ENCODE peak calls at places on chromosomes 13 and 19, in nine cellular contexts. N, T, F, Q, Z, P, D, R and J are unnamed samples.

GRCh38 chr13:64339373-64340063 is 2890.6 kb downstream of the PCDH9 start:
- DNase-seq in D (no peak), Z (no peak), N (no peak), R (no peak), Q (no peak), P (no peak), T (no peak), F (no peak), J (no peak)

GRCh38 chr19:29645911-29646310 is 19.4 kb upstream of the PLEKHF1 start:
- DNase-seq in R (no peak), Z (no peak), T (no peak), Q (peak), D (no peak), F (no peak), N (peak), P (peak), J (peak)

GRCh38 chr13:75373988-75374387 is 108.0 kb downstream of the TBC1D4 start:
- DNase-seq in T (no peak), D (no peak), Z (no peak), R (no peak), F (no peak), P (no peak), Q (no peak), N (no peak), J (no peak)

GRCh38 chr19:29662604-29663404 is 2.5 kb upstream of the PLEKHF1 start:
- DNase-seq in P (peak), Z (peak), F (no peak), R (peak), T (peak), N (peak), D (no peak), Q (peak), J (peak)

GRCh38 chr19:28727133-28727834 is 485.7 kb downstream of the UQCRFS1 start:
- DNase-seq in N (no peak), P (no peak), F (no peak), Z (no peak), D (no peak), T (no peak), R (no peak), Q (peak), J (no peak)

GRCh38 chr13:87671031-87671823 is at the start of gene SLITRK5:
- DNase-seq in Z (peak), T (peak), F (peak), D (no peak), R (peak), Q (peak), N (peak), P (peak), J (peak)

GRCh38 chr19:53959176-53959757 is 3.5 kb upstream of the CACNG8 start:
- DNase-seq in D (no peak), P (no peak), R (no peak), N (no peak), T (no peak), F (no peak), Z (no peak), Q (peak), J (no peak)

GRCh38 chr19:7294571-7295212 is 478 bp upstream of the INSR start:
- DNase-seq in P (peak), R (peak), D (no peak), Z (peak), N (peak), F (peak), T (peak), Q (peak), J (peak)

GRCh38 chr13:111323549-111323948 is 3.1 kb downstream of the TEX29 start:
- DNase-seq in Z (no peak), R (no peak), Q (no peak), D (no peak), N (no peak), T (no peak), P (no peak), F (no peak), J (no peak)

GRCh38 chr13:72565893-72566292 is 161.5 kb downstream of the MZT1 start:
- DNase-seq in D (no peak), P (peak), Z (no peak), F (no peak), R (no peak), Q (no peak), N (no peak), T (no peak), J (no peak)

GRCh38 chr19:46115396-46116109 is 8.9 kb downstream of the IGFL3 start:
- DNase-seq in T (no peak), P (peak), F (peak), N (no peak), R (no peak), Z (no peak), Q (no peak), D (no peak), J (no peak)

GRCh38 chr19:1086618-1087017 is 8.6 kb downstream of the POLR2E start:
- DNase-seq in P (no peak), Q (no peak), Z (no peak), F (no peak), D (no peak), T (no peak), N (no peak), R (no peak), J (no peak)

GRCh38 chr19:12133069-12133468 is 7.1 kb downstream of the ZNF20 start:
- DNase-seq in Q (no peak), Z (no peak), N (no peak), D (no peak), F (no peak), T (no peak), P (no peak), R (no peak), J (no peak)

GRCh38 chr13:32113564-32113963 is 82.0 kb downstream of the FRY start:
- DNase-seq in F (no peak), D (no peak), R (no peak), N (no peak), P (no peak), Q (no peak), T (no peak), Z (no peak), J (no peak)

GRCh38 chr19:35704218-35704617 is at the start of gene ZBTB32:
- DNase-seq in Z (peak), P (peak), N (no peak), Q (no peak), R (no peak), D (no peak), F (no peak), T (no peak), J (no peak)

GRCh38 chr13:23578411-23579071 is 8.3 kb downstream of the TNFRSF19 start:
- DNase-seq in Z (peak), R (no peak), P (peak), D (no peak), F (peak), Q (peak), T (peak), N (peak), J (peak)

GRCh38 chr13:20923272-20923671 is 20.7 kb upstream of the XPO4 start:
- DNase-seq in P (no peak), N (no peak), Z (no peak), Q (no peak), D (no peak), R (no peak), F (no peak), T (no peak), J (peak)

GRCh38 chr13:46949211-46949610 is 52.4 kb upstream of the HTR2A start:
- DNase-seq in R (no peak), N (no peak), Q (no peak), D (no peak), Z (no peak), P (no peak), F (no peak), T (no peak), J (no peak)

GRCh38 chr13:46951516-46951915 is 54.7 kb upstream of the HTR2A start:
- DNase-seq in N (no peak), R (no peak), D (no peak), T (no peak), Q (no peak), P (no peak), Z (no peak), F (no peak), J (no peak)

GRCh38 chr13:46953331-46953730 is 56.5 kb upstream of the HTR2A start:
- DNase-seq in N (no peak), F (no peak), R (no peak), D (no peak), Z (no peak), T (no peak), P (no peak), Q (no peak), J (no peak)

GRCh38 chr13:46947425-46948191 is 50.8 kb upstream of the HTR2A start:
- DNase-seq in D (no peak), Z (no peak), T (no peak), F (no peak), Q (no peak), R (no peak), N (no peak), P (no peak), J (no peak)

GRCh38 chr13:46948338-46948737 is 51.5 kb upstream of the HTR2A start:
- DNase-seq in D (no peak), N (no peak), T (no peak), R (no peak), F (no peak), P (no peak), Q (no peak), Z (no peak), J (no peak)
- H3K27ac ChIP-seq in D (no peak), N (no peak), T (no peak), R (no peak), F (no peak), P (no peak), Q (no peak), Z (no peak), J (no peak)

DNA sequence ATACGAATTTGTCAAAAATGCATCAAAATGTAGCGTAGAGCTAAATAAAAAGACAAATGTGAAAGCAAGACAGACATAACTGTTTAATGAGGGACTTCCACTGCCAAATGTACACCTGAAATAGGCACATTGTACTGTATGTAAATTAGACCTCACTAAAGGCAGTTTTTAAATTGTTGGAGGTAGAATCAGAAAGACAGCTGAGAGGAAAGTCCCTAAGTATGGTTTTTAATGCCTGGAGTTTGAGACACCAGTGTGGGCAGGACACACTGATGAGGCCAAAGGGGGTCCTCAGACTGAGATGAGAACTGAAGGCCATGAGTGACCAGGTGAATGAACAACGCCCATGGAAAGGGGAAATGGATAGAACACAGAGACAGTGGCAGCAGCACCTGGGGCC is 22.9 kb downstream of the MED26 start:
- DNase-seq in Q (no peak), F (no peak), N (no peak), Z (no peak), P (no peak), D (no peak), T (no peak), R (no peak), J (no peak)
- H3K27ac ChIP-seq in Q (no peak), F (no peak), N (no peak), Z (no peak), P (no peak), D (no peak), T (no peak), R (no peak), J (peak)

GRCh38 chr19:38900220-38900629 is 456 bp downstream of the NFKBIB start:
- DNase-seq in T (no peak), Z (no peak), D (no peak), Q (no peak), N (no peak), F (peak), P (no peak), R (peak), J (no peak)
- H3K27ac ChIP-seq in T (peak), Z (peak), D (peak), Q (peak), N (peak), F (peak), P (peak), R (peak), J (peak)

DNA sequence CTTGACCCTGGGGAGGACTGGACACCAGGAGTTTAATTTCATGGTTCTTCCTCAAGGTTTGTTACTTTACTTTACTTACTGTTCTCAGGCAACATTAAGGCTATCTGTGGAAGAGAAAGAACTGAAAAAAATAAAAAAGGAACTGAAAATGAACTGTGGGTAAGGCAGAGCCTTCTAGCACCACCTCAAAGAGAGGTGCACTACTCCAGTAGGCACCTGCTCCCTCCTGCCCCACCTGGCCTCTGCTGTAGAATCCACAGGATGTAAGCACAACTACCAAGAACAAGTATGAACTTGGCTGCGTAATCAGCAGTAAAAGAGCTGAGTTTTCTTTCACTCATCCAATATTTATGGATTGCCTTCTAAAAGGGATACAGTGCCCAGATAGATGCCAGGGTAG is 12.2 kb downstream of the ZNF112 start:
- DNase-seq in Z (no peak), F (no peak), N (no peak), Q (no peak), T (no peak), D (no peak), R (no peak), P (no peak), J (no peak)
- H3K27ac ChIP-seq in Z (no peak), F (no peak), N (no peak), Q (no peak), T (no peak), D (no peak), R (no peak), P (no peak), J (no peak)

DNA sequence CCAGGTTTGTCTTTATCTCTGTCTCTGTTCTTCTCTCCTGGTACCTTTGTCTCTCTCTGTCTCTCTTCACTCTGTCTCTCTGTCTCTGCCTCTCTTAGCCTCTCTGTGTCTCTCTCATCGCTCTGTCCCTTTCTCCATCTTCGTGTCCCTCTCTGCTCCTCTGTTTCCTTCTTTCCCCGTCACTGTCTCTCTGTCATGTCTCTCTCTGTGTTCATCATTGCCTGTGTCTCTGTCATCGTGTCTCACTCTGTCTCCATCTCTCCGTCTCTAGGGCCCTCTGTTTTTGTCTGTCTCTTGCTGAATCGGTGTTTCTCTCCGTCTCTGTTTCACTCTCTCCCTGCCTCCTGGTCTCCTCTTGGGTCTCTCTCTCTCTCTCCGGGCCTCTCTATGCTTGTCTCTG is 2.9 kb upstream of the KCNN4 start:
- DNase-seq in F (no peak), P (no peak), D (no peak), Q (no peak), T (no peak), N (no peak), R (no peak), Z (no peak), J (no peak)
- H3K27ac ChIP-seq in F (peak), P (no peak), D (peak), Q (no peak), T (no peak), N (no peak), R (no peak), Z (peak), J (no peak)

DNA sequence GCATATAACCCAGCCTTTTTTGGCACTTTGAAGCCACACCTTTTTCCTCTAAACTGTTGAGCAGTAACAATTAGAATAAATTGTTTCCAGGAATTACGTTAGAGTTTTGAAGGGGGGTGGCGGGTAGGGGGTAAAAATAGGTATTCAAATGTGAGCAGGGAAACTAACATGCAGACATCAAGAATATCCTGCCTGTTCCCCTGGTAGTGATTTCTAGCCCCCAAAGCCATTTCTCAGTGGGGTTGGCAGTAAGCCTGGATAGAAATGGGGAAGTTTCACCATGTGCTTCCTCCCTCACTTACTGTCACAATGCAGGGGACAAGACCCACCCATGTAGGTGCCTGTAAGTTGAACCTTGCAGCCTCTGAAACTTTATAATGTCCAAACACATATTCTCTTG is 3.8 kb downstream of the DOCK9 start:
- DNase-seq in R (no peak), Q (no peak), P (no peak), T (no peak), F (no peak), D (no peak), N (peak), Z (no peak), J (no peak)
- H3K27ac ChIP-seq in R (no peak), Q (peak), P (no peak), T (no peak), F (no peak), D (peak), N (peak), Z (no peak), J (peak)

GRCh38 chr19:6275170-6275744 is 4.5 kb downstream of the MLLT1 start:
- DNase-seq in P (no peak), Z (no peak), T (no peak), Q (no peak), F (no peak), D (no peak), R (no peak), N (no peak), J (no peak)
- H3K27ac ChIP-seq in P (peak), Z (no peak), T (peak), Q (peak), F (no peak), D (peak), R (no peak), N (peak), J (peak)

GRCh38 chr19:44723299-44723951 is 24.5 kb downstream of the CEACAM16 start:
- DNase-seq in Q (no peak), D (no peak), T (no peak), N (no peak), P (no peak), R (no peak), F (no peak), Z (no peak), J (no peak)
- H3K27ac ChIP-seq in Q (no peak), D (peak), T (no peak), N (peak), P (no peak), R (no peak), F (peak), Z (peak), J (no peak)

GRCh38 chr19:33473644-33474305 is 47.8 kb downstream of the PEPD start:
- DNase-seq in F (no peak), N (no peak), T (peak), R (no peak), P (peak), D (no peak), Q (peak), Z (no peak), J (no peak)
- H3K27ac ChIP-seq in F (no peak), N (no peak), T (no peak), R (no peak), P (no peak), D (no peak), Q (no peak), Z (no peak), J (no peak)